ENCODE peak calls at places on chromosomes 2 and 18, in six cellular contexts. G is HS-5; V is A549; T is NCI-H748 treated with DMSO at 0.1 percent for 48 hours; X is EL; F is activated CD8-positive, alpha-beta memory T cell treated with anti-CD3 and anti-CD28 coated beads, Interleukin-2, amount 50 U/mL, for 4 hours. U is an unnamed sample.

GRCh38 chr2:187118331-187119099 is 269.5 kb upstream of the ZSWIM2 start:
- DNase-seq in G (no peak), V (no peak), T (no peak), X (no peak), F (no peak), U (no peak)

GRCh38 chr2:209008636-209009287 is 415.1 kb upstream of the MAP2 start:
- DNase-seq in G (no peak), V (no peak), T (no peak), X (no peak), F (no peak), U (no peak)

GRCh38 chr2:38446418-38446817 is 69.3 kb upstream of the ATL2 start:
- DNase-seq in G (no peak), V (no peak), T (no peak), X (no peak), F (no peak), U (no peak)

GRCh38 chr2:224948005-224948404 is 94.3 kb downstream of the DOCK10 start:
- DNase-seq in G (no peak), V (no peak), T (no peak), X (no peak), F (no peak), U (no peak)

GRCh38 chr18:7937268-7937667 is 370.2 kb downstream of the PTPRM start:
- DNase-seq in G (no peak), V (no peak), T (no peak), X (no peak), F (no peak), U (no peak)

GRCh38 chr2:20606198-20606597 is 44.7 kb downstream of the HS1BP3 start:
- DNase-seq in G (no peak), V (no peak), T (no peak), X (no peak), F (no peak), U (no peak)

GRCh38 chr2:136068828-136069227 is 49.1 kb downstream of the CXCR4 start:
- DNase-seq in G (no peak), V (no peak), T (no peak), X (no peak), F (no peak), U (no peak)

GRCh38 chr2:198168651-198169050 is 364.3 kb downstream of the PLCL1 start:
- DNase-seq in G (no peak), V (no peak), T (no peak), X (no peak), F (no peak), U (no peak)